ENCODE peak calls at places on chromosomes 7 and 10, in five cellular contexts. One of them, this sample, is unnamed.

GRCh38 chr10:130531312-130531711 is 395.1 kb downstream of the GLRX3 start:
- DNase-seq in GM12878: no peak
- DNase-seq in HepG2: no peak
- DNase-seq in K562: no peak
- DNase-seq in H1: no peak
- DNase-seq in this sample: no peak

GRCh38 chr7:116443101-116443523 is 56.4 kb upstream of the CAV2 start:
- DNase-seq in K562: no peak
- DNase-seq in HepG2: peak; percentile 6
- DNase-seq in GM12878: no peak
- DNase-seq in H1: no peak
- DNase-seq in this sample: no peak

GRCh38 chr10:122128357-122128756 is 139.4 kb downstream of the TACC2 start:
- DNase-seq in K562: no peak
- DNase-seq in HepG2: no peak
- DNase-seq in GM12878: no peak
- DNase-seq in H1: no peak
- DNase-seq in this sample: no peak

GRCh38 chr7:73734619-73735525 is 3.7 kb downstream of the ABHD11 start:
- DNase-seq in H1: no peak
- DNase-seq in HepG2: peak; percentile 77
- DNase-seq in K562: peak; percentile 82
- DNase-seq in GM12878: peak; percentile 49
- DNase-seq in this sample: peak; percentile 91

GRCh38 chr7:42278360-42278759 is 41.4 kb upstream of the GLI3 start:
- DNase-seq in K562: no peak
- DNase-seq in H1: no peak
- DNase-seq in HepG2: no peak
- DNase-seq in GM12878: no peak
- DNase-seq in this sample: no peak

GRCh38 chr7:2713370-2713769 is 25.4 kb downstream of the AMZ1 start:
- DNase-seq in H1: no peak
- DNase-seq in GM12878: no peak
- DNase-seq in K562: no peak
- DNase-seq in HepG2: no peak
- DNase-seq in this sample: no peak

GRCh38 chr10:93947055-93947454 is 46.7 kb upstream of the PLCE1 start:
- DNase-seq in K562: no peak
- DNase-seq in H1: no peak
- DNase-seq in GM12878: no peak
- DNase-seq in HepG2: peak; percentile 27
- DNase-seq in this sample: no peak

GRCh38 chr7:32070406-32071360 is at the start of gene PDE1C:
- DNase-seq in K562: no peak
- DNase-seq in H1: no peak
- DNase-seq in GM12878: no peak
- DNase-seq in HepG2: no peak
- DNase-seq in this sample: no peak

GRCh38 chr7:49260501-49260900 is 336.2 kb downstream of the CDC14C start:
- DNase-seq in K562: no peak
- DNase-seq in GM12878: no peak
- DNase-seq in HepG2: no peak
- DNase-seq in H1: no peak
- DNase-seq in this sample: no peak

GRCh38 chr10:68043030-68043429 is 32.1 kb downstream of the HERC4 start:
- DNase-seq in K562: no peak
- DNase-seq in GM12878: no peak
- DNase-seq in HepG2: no peak
- DNase-seq in H1: no peak
- DNase-seq in this sample: no peak

GRCh38 chr7:142053988-142054387 is 57.5 kb upstream of the MGAM2 start:
- DNase-seq in GM12878: no peak
- DNase-seq in HepG2: no peak
- DNase-seq in K562: no peak
- DNase-seq in H1: no peak
- DNase-seq in this sample: no peak

GRCh38 chr10:130652544-130652943 is 516.4 kb downstream of the GLRX3 start:
- DNase-seq in HepG2: no peak
- DNase-seq in K562: no peak
- DNase-seq in GM12878: no peak
- DNase-seq in H1: no peak
- DNase-seq in this sample: no peak

GRCh38 chr7:711093-711966 is 15.2 kb upstream of the DNAAF5 start:
- DNase-seq in HepG2: no peak
- DNase-seq in K562: no peak
- DNase-seq in H1: no peak
- DNase-seq in GM12878: no peak
- DNase-seq in this sample: no peak

GRCh38 chr10:91191581-91191919 is 28.9 kb upstream of the PCGF5 start:
- DNase-seq in H1: no peak
- DNase-seq in K562: no peak
- DNase-seq in HepG2: no peak
- DNase-seq in GM12878: no peak
- DNase-seq in this sample: no peak

GRCh38 chr10:132708441-132708840 is 77.5 kb downstream of the NKX6-2 start:
- DNase-seq in K562: no peak
- DNase-seq in GM12878: no peak
- DNase-seq in HepG2: no peak
- DNase-seq in H1: no peak
- DNase-seq in this sample: no peak

GRCh38 chr10:113052076-113052830 is 102.2 kb downstream of the TCF7L2 start:
- DNase-seq in GM12878: no peak
- DNase-seq in H1: no peak
- DNase-seq in HepG2: no peak
- DNase-seq in K562: peak; percentile 24
- DNase-seq in this sample: no peak

GRCh38 chr10:11906714-11907113 is 83.6 kb downstream of the PROSER2 start:
- DNase-seq in HepG2: no peak
- DNase-seq in GM12878: no peak
- DNase-seq in H1: no peak
- DNase-seq in K562: no peak
- DNase-seq in this sample: peak; percentile 1

GRCh38 chr10:126571203-126571602 is 99.3 kb downstream of the C10orf90 start:
- DNase-seq in K562: no peak
- DNase-seq in H1: peak; percentile 13
- DNase-seq in GM12878: no peak
- DNase-seq in HepG2: peak; percentile 5
- DNase-seq in this sample: no peak

GRCh38 chr10:22554481-22555182 is 159.7 kb downstream of the PIP4K2A start:
- DNase-seq in HepG2: no peak
- DNase-seq in K562: no peak
- DNase-seq in GM12878: no peak
- DNase-seq in H1: no peak
- DNase-seq in this sample: no peak

GRCh38 chr7:101681170-101682007 is 52.3 kb upstream of the MYL10 start:
- DNase-seq in K562: no peak
- DNase-seq in HepG2: no peak
- DNase-seq in GM12878: no peak
- DNase-seq in H1: no peak
- DNase-seq in this sample: no peak

GRCh38 chr7:152925412-152926147 is 166.0 kb downstream of the ACTR3B start:
- DNase-seq in K562: no peak
- DNase-seq in H1: no peak
- DNase-seq in GM12878: no peak
- DNase-seq in HepG2: no peak
- DNase-seq in this sample: no peak

GRCh38 chr10:34343764-34344163 is 471.3 kb downstream of the PARD3 start:
- DNase-seq in K562: no peak
- DNase-seq in HepG2: no peak
- DNase-seq in H1: no peak
- DNase-seq in GM12878: no peak
- DNase-seq in this sample: no peak

GRCh38 chr10:90849956-90850749 is 7.7 kb downstream of the HTR7 start:
- DNase-seq in GM12878: no peak
- DNase-seq in HepG2: no peak
- DNase-seq in K562: no peak
- DNase-seq in H1: no peak
- DNase-seq in this sample: no peak

GRCh38 chr10:26436848-26437247 is 1.3 kb upstream of the APBB1IP start:
- DNase-seq in K562: no peak
- DNase-seq in HepG2: no peak
- DNase-seq in H1: no peak
- DNase-seq in GM12878: no peak
- DNase-seq in this sample: no peak

GRCh38 chr10:127149613-127150081 is 46.7 kb downstream of the INSYN2A start:
- DNase-seq in H1: no peak
- DNase-seq in K562: no peak
- DNase-seq in GM12878: no peak
- DNase-seq in HepG2: no peak
- DNase-seq in this sample: no peak

GRCh38 chr10:66746711-66747110 is 179.1 kb upstream of the LRRTM3 start:
- DNase-seq in H1: no peak
- DNase-seq in HepG2: no peak
- DNase-seq in K562: no peak
- DNase-seq in GM12878: no peak
- DNase-seq in this sample: no peak

GRCh38 chr10:83881647-83882046 is 257.7 kb upstream of the GHITM start:
- DNase-seq in H1: no peak
- DNase-seq in HepG2: no peak
- DNase-seq in GM12878: no peak
- DNase-seq in K562: no peak
- DNase-seq in this sample: no peak
- H3K27ac ChIP-seq in H1: no peak overlapping the region
- H3K27ac ChIP-seq in HepG2: no peak overlapping the region
- H3K27ac ChIP-seq in GM12878: no peak overlapping the region
- H3K27ac ChIP-seq in K562: no peak overlapping the region
- H3K27ac ChIP-seq in this sample: no peak overlapping the region

DNA sequence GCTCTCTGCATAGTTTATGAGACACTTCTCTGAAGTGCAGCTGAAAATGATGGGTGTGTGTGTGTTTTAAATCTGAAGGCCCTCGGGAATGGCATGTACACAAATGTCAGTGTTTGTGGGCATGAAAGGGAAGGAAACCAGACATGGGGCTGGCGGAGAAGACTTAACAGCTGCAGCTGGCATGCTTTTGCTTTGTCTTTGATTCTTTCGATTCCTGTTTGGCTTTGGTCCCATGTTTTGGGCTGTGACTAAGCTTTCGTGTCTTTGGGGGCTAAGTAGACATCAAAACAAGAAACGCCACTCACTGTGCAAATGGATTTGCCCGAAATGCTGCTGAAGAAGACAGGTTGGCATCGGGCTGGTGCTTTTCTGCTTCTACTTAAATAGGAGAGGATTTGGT is 179.3 kb downstream of the PFKFB3 start:
- DNase-seq in GM12878: peak; percentile 13
- DNase-seq in K562: no peak
- DNase-seq in HepG2: no peak
- DNase-seq in H1: no peak
- DNase-seq in this sample: no peak
- TF ChIP-seq GABPA in GM12878: no peak
- TF ChIP-seq GABPA in K562: no peak
- TF ChIP-seq GABPA in HepG2: no peak
- TF ChIP-seq GABPA in H1: no peak
- TF ChIP-seq GABPA in this sample: no peak

DNA sequence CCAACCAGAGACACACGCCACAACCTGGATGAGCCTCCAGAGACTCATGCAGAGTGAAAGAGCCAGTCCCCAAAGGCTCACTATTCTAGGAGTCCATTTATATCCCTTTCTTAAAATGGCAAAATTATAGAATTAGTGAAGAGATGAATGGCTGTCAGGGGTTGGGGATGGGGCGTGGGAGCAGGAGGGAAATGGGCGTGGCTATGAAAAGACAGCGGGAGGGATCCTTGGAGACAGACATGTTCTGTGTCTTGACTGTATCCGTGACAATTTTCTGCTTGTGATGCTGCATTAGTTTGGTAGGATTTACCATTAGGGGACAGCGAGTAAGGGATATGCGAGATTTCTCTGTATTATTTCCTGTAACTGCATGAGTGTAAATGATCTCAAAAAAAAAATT is 33.0 kb downstream of the FAM53B start:
- DNase-seq in H1: no peak
- DNase-seq in GM12878: no peak
- DNase-seq in K562: no peak
- DNase-seq in HepG2: no peak
- DNase-seq in this sample: no peak
- H3K27ac ChIP-seq in H1: no peak overlapping the region
- H3K27ac ChIP-seq in GM12878: no peak overlapping the region
- H3K27ac ChIP-seq in K562: no peak overlapping the region
- H3K27ac ChIP-seq in HepG2: no peak overlapping the region
- H3K27ac ChIP-seq in this sample: no peak overlapping the region

GRCh38 chr10:75079436-75080083 is 31.9 kb upstream of the SAMD8 start:
- DNase-seq in K562: no peak
- DNase-seq in GM12878: no peak
- DNase-seq in HepG2: no peak
- DNase-seq in H1: no peak
- DNase-seq in this sample: no peak
- TF ChIP-seq GABPA in K562: no peak
- TF ChIP-seq GABPA in GM12878: no peak
- TF ChIP-seq GABPA in HepG2: no peak
- TF ChIP-seq GABPA in H1: no peak
- TF ChIP-seq GABPA in this sample: no peak

GRCh38 chr7:154167051-154167450 is 114.9 kb downstream of the DPP6 start:
- DNase-seq in H1: no peak
- DNase-seq in GM12878: no peak
- DNase-seq in K562: no peak
- DNase-seq in HepG2: no peak
- DNase-seq in this sample: no peak
- H3K27ac ChIP-seq in H1: no peak overlapping the region
- H3K27ac ChIP-seq in GM12878: no peak overlapping the region
- H3K27ac ChIP-seq in K562: no peak overlapping the region
- H3K27ac ChIP-seq in HepG2: no peak overlapping the region
- H3K27ac ChIP-seq in this sample: no peak overlapping the region

DNA sequence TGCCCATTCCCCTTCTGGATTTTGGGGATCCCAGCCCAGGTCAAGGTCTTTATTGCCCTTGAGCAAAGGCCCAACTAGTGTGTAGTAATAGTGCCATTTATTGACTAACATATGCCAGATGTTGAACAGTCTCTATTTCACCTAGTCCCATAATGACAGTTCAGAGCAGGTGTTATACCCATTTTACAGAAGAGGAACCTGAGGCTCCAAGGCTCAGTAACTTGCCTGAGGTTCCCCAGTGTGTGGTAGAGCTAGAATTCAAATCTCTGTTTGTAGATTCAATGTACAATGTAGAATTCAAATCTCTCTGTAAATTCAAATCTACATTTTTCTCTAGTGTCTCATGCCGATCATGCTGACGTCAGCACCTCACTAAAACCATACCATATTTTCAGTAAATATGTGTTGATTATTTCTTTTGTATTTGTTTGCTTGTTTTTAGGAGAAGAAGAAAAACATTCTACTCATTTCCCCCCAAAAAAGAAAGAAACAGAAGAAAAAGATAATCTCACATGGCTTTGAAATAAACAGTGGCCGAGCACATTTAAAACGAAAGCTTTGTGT is 329.7 kb downstream of the PRPF18 start:
- DNase-seq in HepG2: no peak
- DNase-seq in H1: no peak
- DNase-seq in K562: no peak
- DNase-seq in GM12878: no peak
- DNase-seq in this sample: no peak
- TF ChIP-seq GABPA in HepG2: no peak
- TF ChIP-seq GABPA in H1: no peak
- TF ChIP-seq GABPA in K562: no peak
- TF ChIP-seq GABPA in GM12878: no peak
- TF ChIP-seq GABPA in this sample: no peak